ENCODE peak calls at places on chromosomes 5 and 9, in five cellular contexts. W, U, Z, Q and K are unnamed samples.

GRCh38 chr5:137617806-137618205 is 118.1 kb downstream of the KLHL3 start:
- DNase-seq in U (no peak), Z (no peak), W (no peak), Q (no peak), K (no peak)

GRCh38 chr9:132644251-132644650 is 25.5 kb downstream of the DDX31 start:
- DNase-seq in Q (no peak), U (peak; percentile 61), W (no peak), Z (no peak), K (no peak)

GRCh38 chr9:114894801-114895433 is 35.5 kb downstream of the TNFSF8 start:
- DNase-seq in Q (no peak), W (no peak), U (no peak), Z (peak; percentile 46), K (no peak)

GRCh38 chr9:98146101-98146991 is 27.3 kb upstream of the TRIM14 start:
- DNase-seq in W (no peak), U (no peak), Q (no peak), Z (no peak), K (no peak)

GRCh38 chr9:106773750-106774149 is 89.2 kb upstream of the ZNF462 start:
- DNase-seq in U (no peak), W (no peak), Q (no peak), Z (no peak), K (no peak)

GRCh38 chr9:2193565-2193964 is 178.4 kb downstream of the SMARCA2 start:
- DNase-seq in Q (no peak), W (no peak), U (no peak), Z (no peak), K (no peak)

GRCh38 chr9:7780261-7780988 is 19.2 kb downstream of the DMAC1 start:
- DNase-seq in W (no peak), Q (no peak), Z (no peak), U (no peak), K (no peak)

GRCh38 chr5:159975462-159976019 is 33.4 kb upstream of the TTC1 start:
- DNase-seq in U (no peak), Z (no peak), Q (no peak), W (no peak), K (no peak)

GRCh38 chr5:56733580-56733979 is 81.8 kb upstream of the MAP3K1 start:
- DNase-seq in U (no peak), Q (no peak), W (no peak), Z (no peak), K (no peak)

GRCh38 chr9:138067594-138068367 is 190.2 kb downstream of the CACNA1B start:
- DNase-seq in Q (no peak), W (no peak), Z (no peak), U (peak; percentile 24), K (no peak)

GRCh38 chr9:36400332-36401178 is 486 bp upstream of the RNF38 start:
- DNase-seq in Z (peak; percentile 93), Q (peak; percentile 89), W (peak; percentile 89), U (peak; percentile 98), K (peak; percentile 87)

GRCh38 chr5:133662578-133662977 is 50.2 kb upstream of the FSTL4 start:
- DNase-seq in U (no peak), W (no peak), Q (no peak), Z (no peak), K (no peak)

GRCh38 chr9:18463991-18464390 is 10.0 kb upstream of the ADAMTSL1 start:
- DNase-seq in Q (no peak), Z (no peak), U (no peak), W (no peak), K (no peak)

GRCh38 chr5:149221731-149222342 is 49.8 kb upstream of the AFAP1L1 start:
- DNase-seq in U (no peak), Z (no peak), W (no peak), Q (no peak), K (no peak)

GRCh38 chr5:124614836-124615235 is 131.6 kb downstream of the ZNF608 start:
- DNase-seq in U (no peak), W (no peak), Z (no peak), Q (no peak), K (no peak)

GRCh38 chr9:118595719-118596305 is 773.4 kb downstream of the BRINP1 start:
- DNase-seq in U (peak; percentile 56), Q (no peak), Z (no peak), W (no peak), K (no peak)

GRCh38 chr5:122126177-122126701 is 3.1 kb upstream of the ZNF474 start:
- DNase-seq in Q (no peak), W (no peak), Z (no peak), U (no peak), K (no peak)

GRCh38 chr5:125336401-125336800 is 590.0 kb upstream of the ZNF608 start:
- DNase-seq in Q (no peak), Z (no peak), U (no peak), W (no peak), K (no peak)

GRCh38 chr9:87701931-87702421 is 23.9 kb upstream of the CTSL start:
- DNase-seq in Q (no peak), Z (no peak), U (no peak), W (no peak), K (no peak)

GRCh38 chr9:93644397-93645088 is 68.2 kb downstream of the PHF2 start:
- DNase-seq in Z (no peak), U (no peak), W (no peak), Q (no peak), K (no peak)

GRCh38 chr5:135243194-135244191 is 155.5 kb downstream of the MACROH2A1 start:
- DNase-seq in Z (no peak), W (no peak), U (peak; percentile 19), Q (no peak), K (no peak)

GRCh38 chr9:84808416-84808815 is 138.9 kb downstream of the NTRK2 start:
- DNase-seq in U (no peak), W (no peak), Q (no peak), Z (no peak), K (no peak)

GRCh38 chr9:116157436-116158138 is 4.0 kb downstream of the PAPPA start:
- DNase-seq in Q (no peak), U (no peak), W (no peak), Z (no peak), K (no peak)